ENCODE peak calls at places on chromosomes 6 and 20, in eight cellular contexts. Y is mammary epithelial cell, N is heart left ventricle, X is adrenal gland, Q is neural progenitor cell, G is GM12878, T is thoracic aorta, J is HCT116. Z is an unnamed sample.

GRCh38 chr6:112701201-112701600 is 354.1 kb downstream of the RFPL4B start:
- DNase-seq in Y (no peak), N (no peak), X (peak; percentile 3), Q (no peak), G (no peak), T (no peak), J (no peak), Z (no peak)

GRCh38 chr6:25755496-25755895 is 954 bp downstream of the SLC17A4 start:
- DNase-seq in Y (no peak), N (no peak), X (no peak), Q (no peak), G (no peak), T (no peak), J (no peak), Z (no peak)

GRCh38 chr6:1832844-1833787 is 223.4 kb downstream of the FOXC1 start:
- DNase-seq in Y (no peak), N (peak; percentile 60), X (peak; percentile 54), Q (no peak), G (no peak), T (no peak), J (no peak), Z (peak; percentile 61)

GRCh38 chr6:111061493-111061892 is 25.8 kb upstream of the SLC16A10 start:
- DNase-seq in Y (peak; percentile 34), N (no peak), X (no peak), Q (no peak), G (no peak), T (no peak), J (no peak), Z (no peak)

GRCh38 chr6:15330174-15330934 is 84.5 kb downstream of the JARID2 start:
- DNase-seq in Y (peak; percentile 63), N (no peak), X (no peak), Q (no peak), G (no peak), T (no peak), J (no peak), Z (no peak)

GRCh38 chr6:21382821-21383455 is 210.6 kb upstream of the SOX4 start:
- DNase-seq in Y (no peak), N (no peak), X (no peak), Q (peak; percentile 51), G (no peak), T (no peak), J (no peak), Z (no peak)

GRCh38 chr6:26365633-26365995 is 616 bp downstream of the BTN3A2 start:
- DNase-seq in Y (no peak), N (no peak), X (no peak), Q (no peak), G (no peak), T (no peak), J (no peak), Z (no peak)

GRCh38 chr6:167858086-167858591 is 31.4 kb downstream of the AFDN start:
- DNase-seq in Y (no peak), N (no peak), X (peak; percentile 20), Q (no peak), G (no peak), T (no peak), J (no peak), Z (no peak)

GRCh38 chr6:22271044-22271443 is 25.8 kb downstream of the PRL start:
- DNase-seq in Y (no peak), N (no peak), X (no peak), Q (no peak), G (peak; percentile 47), T (no peak), J (no peak), Z (no peak)

GRCh38 chr6:35170166-35170565 is 29.0 kb upstream of the TCP11 start:
- DNase-seq in Y (no peak), N (no peak), X (no peak), Q (no peak), G (no peak), T (no peak), J (no peak), Z (no peak)

GRCh38 chr20:17625246-17626051 is 55.6 kb downstream of the DSTN start:
- DNase-seq in Y (no peak), N (no peak), X (no peak), Q (no peak), G (no peak), T (no peak), J (no peak), Z (no peak)

GRCh38 chr20:63023836-63024571 is 17.2 kb upstream of the BHLHE23 start:
- DNase-seq in Y (no peak), N (no peak), X (no peak), Q (no peak), G (no peak), T (no peak), J (no peak), Z (no peak)

GRCh38 chr6:18507561-18507960 is 120.4 kb downstream of the RNF144B start:
- DNase-seq in Y (no peak), N (no peak), X (no peak), Q (no peak), G (no peak), T (no peak), J (no peak), Z (no peak)

GRCh38 chr6:33144373-33144772 is 47.9 kb downstream of the COL11A2 start:
- DNase-seq in Y (peak; percentile 58), N (no peak), X (peak; percentile 33), Q (no peak), G (no peak), T (no peak), J (no peak), Z (no peak)

GRCh38 chr6:117395164-117395563 is 30.6 kb downstream of the ROS1 start:
- DNase-seq in Y (no peak), N (no peak), X (no peak), Q (no peak), G (no peak), T (no peak), J (no peak), Z (no peak)

GRCh38 chr20:2137552-2138201 is 36.0 kb downstream of the STK35 start:
- DNase-seq in Y (no peak), N (no peak), X (peak; percentile 93), Q (no peak), G (no peak), T (no peak), J (no peak), Z (no peak)

GRCh38 chr20:23753194-23753548 is 2.4 kb upstream of the CST1 start:
- DNase-seq in Y (no peak), N (no peak), X (no peak), Q (no peak), G (no peak), T (no peak), J (no peak), Z (no peak)

GRCh38 chr6:30603961-30604360 is 13.1 kb downstream of the PPP1R10 start:
- DNase-seq in Y (no peak), N (no peak), X (no peak), Q (no peak), G (no peak), T (no peak), J (no peak), Z (no peak)

GRCh38 chr6:142331075-142331551 is 29.3 kb downstream of the ADGRG6 start:
- DNase-seq in Y (peak; percentile 35), N (no peak), X (no peak), Q (peak; percentile 4), G (no peak), T (no peak), J (no peak), Z (no peak)

GRCh38 chr20:10177326-10177725 is 41.3 kb upstream of the SNAP25 start:
- DNase-seq in Y (no peak), N (no peak), X (no peak), Q (no peak), G (no peak), T (no peak), J (no peak), Z (no peak)

GRCh38 chr20:44461803-44462174 is 13.9 kb upstream of the TTPAL start:
- DNase-seq in Y (no peak), N (no peak), X (no peak), Q (no peak), G (no peak), T (no peak), J (no peak), Z (no peak)

GRCh38 chr6:11431455-11431937 is 106.1 kb upstream of the TMEM170B start:
- DNase-seq in Y (no peak), N (no peak), X (no peak), Q (no peak), G (no peak), T (no peak), J (no peak), Z (no peak)

GRCh38 chr6:139979021-139979721 is 604.7 kb upstream of the CITED2 start:
- DNase-seq in Y (no peak), N (peak; percentile 37), X (no peak), Q (peak; percentile 57), G (no peak), T (no peak), J (no peak), Z (no peak)

GRCh38 chr6:82068721-82069120 is 178.8 kb downstream of the IBTK start:
- DNase-seq in Y (no peak), N (no peak), X (no peak), Q (no peak), G (no peak), T (no peak), J (no peak), Z (no peak)

GRCh38 chr20:9460518-9460917 is 53.9 kb upstream of the LAMP5 start:
- DNase-seq in Y (peak; percentile 16), N (no peak), X (no peak), Q (no peak), G (no peak), T (no peak), J (no peak), Z (no peak)

DNA sequence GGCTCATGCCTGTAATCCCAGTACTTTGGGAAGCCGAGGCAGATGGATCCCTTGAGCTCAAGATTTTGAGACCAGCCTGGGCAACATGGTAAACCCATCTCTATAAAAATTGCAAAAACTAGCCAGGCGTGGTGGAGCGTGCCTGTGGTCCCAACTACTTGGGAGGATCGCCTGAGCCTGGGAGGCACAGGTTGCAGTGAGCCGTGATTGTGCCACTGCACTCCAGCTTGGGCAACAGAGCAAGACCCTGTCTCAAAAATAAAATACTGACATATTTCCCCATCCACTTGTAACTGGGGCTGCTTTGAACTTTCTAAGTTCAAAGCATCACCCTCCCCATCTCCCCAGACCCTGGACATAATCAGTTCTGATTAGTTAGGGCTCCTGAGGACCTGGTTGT is 7.2 kb upstream of the MMP9 start:
- DNase-seq in Y (no peak), N (no peak), X (no peak), Q (no peak), G (no peak), T (no peak), J (no peak), Z (no peak)
- H3K4me1 ChIP-seq in Y (peaks cover 15% of the 10 kb centered on the region), N (no peaks in the 10 kb centered on the region), X (peaks cover 4% of the 10 kb centered on the region), Q (peaks cover 5% of the 10 kb centered on the region), G (peaks cover 26% of the 10 kb centered on the region), T (no peaks in the 10 kb centered on the region), J (no peaks in the 10 kb centered on the region), Z (no peaks in the 10 kb centered on the region)

GRCh38 chr20:20407891-20408805 is 40.2 kb downstream of the INSM1 start:
- DNase-seq in Y (no peak), N (no peak), X (no peak), Q (peak; percentile 18), G (no peak), T (no peak), J (peak; percentile 3), Z (no peak)
- TF ChIP-seq CTCF in Y (peak; percentile 31), N (no peak), X (no peak), Q (peak; percentile 55), G (no peak), T (no peak), J (no peak), Z (no peak)

GRCh38 chr20:51540585-51540984 is 1.9 kb downstream of the NFATC2 start:
- DNase-seq in Y (no peak), N (no peak), X (no peak), Q (no peak), G (no peak), T (no peak), J (no peak), Z (no peak)
- H3K4me1 ChIP-seq in Y (peaks cover 3% of the 10 kb centered on the region), N (peaks cover 45% of the 10 kb centered on the region), X (peaks cover 7% of the 10 kb centered on the region), Q (peaks cover 8% of the 10 kb centered on the region), G (peaks cover 30% of the 10 kb centered on the region), T (peaks cover 28% of the 10 kb centered on the region), J (peaks cover 23% of the 10 kb centered on the region), Z (peaks cover 36% of the 10 kb centered on the region)

GRCh38 chr6:145895802-145896201 is 68.4 kb downstream of the SHPRH start:
- DNase-seq in Y (no peak), N (no peak), X (no peak), Q (no peak), G (no peak), T (no peak), J (no peak), Z (no peak)
- TF ChIP-seq CTCF in Y (peak; percentile 32), N (no peak), X (no peak), Q (peak; percentile 24), G (no peak), T (no peak), J (no peak), Z (no peak)